ENCODE peak calls at places on chromosomes 5 and 9, in eight cellular contexts. N, A, U, P, D, X, B and H are unnamed samples.

GRCh38 chr5:124287813-124288212 is 458.6 kb downstream of the ZNF608 start:
- DNase-seq in N (no peak), A (no peak), U (no peak), P (no peak), D (no peak), X (no peak), B (no peak), H (no peak)

GRCh38 chr5:82313016-82313415 is 34.9 kb upstream of the RPS23 start:
- DNase-seq in N (no peak), A (no peak), U (no peak), P (no peak), D (no peak), X (no peak), B (no peak), H (no peak)

GRCh38 chr9:88537743-88538055 is 2.7 kb downstream of the NXNL2 start:
- DNase-seq in N (peak), A (peak), U (peak), P (no peak), D (peak), X (peak), B (no peak), H (no peak)

GRCh38 chr5:32096891-32097592 is 77.1 kb downstream of the GOLPH3 start:
- DNase-seq in N (no peak), A (no peak), U (no peak), P (no peak), D (no peak), X (no peak), B (no peak), H (no peak)

GRCh38 chr5:10367586-10367985 is 14.1 kb downstream of the MARCHF6 start:
- DNase-seq in N (no peak), A (no peak), U (no peak), P (no peak), D (no peak), X (no peak), B (no peak), H (no peak)

GRCh38 chr9:107693620-107694326 is 204.2 kb upstream of the KLF4 start:
- DNase-seq in N (no peak), A (peak), U (no peak), P (no peak), D (no peak), X (no peak), B (no peak), H (no peak)

GRCh38 chr5:173764321-173765029 is 123.7 kb upstream of the CPEB4 start:
- DNase-seq in N (peak), A (peak), U (no peak), P (peak), D (peak), X (peak), B (no peak), H (no peak)

GRCh38 chr5:142087920-142088679 is 20.5 kb upstream of the NDFIP1 start:
- DNase-seq in N (no peak), A (no peak), U (peak), P (no peak), D (no peak), X (no peak), B (no peak), H (no peak)

GRCh38 chr5:176319827-176320554 is 41.6 kb downstream of the KIAA1191 start:
- DNase-seq in N (no peak), A (peak), U (no peak), P (no peak), D (peak), X (no peak), B (no peak), H (no peak)

GRCh38 chr9:137365552-137366444 is 57.2 kb downstream of the EXD3 start:
- DNase-seq in N (no peak), A (no peak), U (no peak), P (no peak), D (no peak), X (no peak), B (no peak), H (no peak)

GRCh38 chr9:134099123-134099761 is 31.4 kb upstream of the BRD3 start:
- DNase-seq in N (no peak), A (peak), U (peak), P (no peak), D (peak), X (no peak), B (peak), H (peak)

GRCh38 chr5:73945505-73945904 is 319.5 kb downstream of the ARHGEF28 start:
- DNase-seq in N (no peak), A (no peak), U (no peak), P (no peak), D (no peak), X (no peak), B (no peak), H (no peak)

GRCh38 chr9:36007309-36007708 is 29.4 kb upstream of the RECK start:
- DNase-seq in N (no peak), A (no peak), U (no peak), P (no peak), D (no peak), X (no peak), B (no peak), H (peak)

GRCh38 chr9:94882953-94883641 is 156.6 kb downstream of the AOPEP start:
- DNase-seq in N (no peak), A (no peak), U (no peak), P (no peak), D (no peak), X (no peak), B (no peak), H (no peak)

GRCh38 chr9:119487118-119487827 is 118.0 kb upstream of the BRINP1 start:
- DNase-seq in N (no peak), A (no peak), U (no peak), P (no peak), D (no peak), X (no peak), B (no peak), H (no peak)